ENCODE peak calls at places on chromosomes 13 and 19, in nine cellular contexts. P is A549; F is activated T-cell treated with anti-CD3 and anti-CD28 coated beads, Interleukin-2, amount 50 U/mL, for 72 hours; T is stimulated activated CD4-positive, alpha-beta T cell treated with anti-CD3 and anti-CD28 coated beads, Interleukin-4, amount 100 ng/mL, for 48 hours; Q is SHP77 treated with DMSO at 0.1 percent for 48 hours; N is mesothelial cell of epicardium; S is LoVo; H is Calu3; W is A172. X is an unnamed sample.

GRCh38 chr19:48551437-48552302 is at the start of gene SULT2B1:
- DNase-seq in P (peak; percentile 78), F (no peak), T (no peak), Q (no peak), N (no peak), S (peak; percentile 52), H (peak; percentile 86), W (no peak), X (no peak)

GRCh38 chr19:41339936-41340335 is 13.8 kb downstream of the TGFB1 start:
- DNase-seq in P (peak; percentile 66), F (no peak), T (no peak), Q (no peak), N (no peak), S (no peak), H (no peak), W (peak; percentile 94), X (no peak)

GRCh38 chr13:79686441-79686840 is 205.5 kb downstream of the NDFIP2 start:
- DNase-seq in P (no peak), F (no peak), T (no peak), Q (no peak), N (no peak), S (no peak), H (no peak), W (no peak), X (no peak)

GRCh38 chr19:41175825-41176734 is 16.9 kb upstream of the CYP2S1 start:
- DNase-seq in P (peak; percentile 98), F (peak; percentile 51), T (peak; percentile 8), Q (no peak), N (peak; percentile 67), S (peak; percentile 99), H (peak; percentile 92), W (peak; percentile 92), X (peak; percentile 96)

GRCh38 chr19:51366999-51367564 is 894 bp upstream of the ETFB start:
- DNase-seq in P (no peak), F (peak; percentile 66), T (peak; percentile 38), Q (no peak), N (no peak), S (no peak), H (peak; percentile 43), W (no peak), X (no peak)

GRCh38 chr19:42176990-42177685 is 40.3 kb downstream of the DEDD2 start:
- DNase-seq in P (peak; percentile 90), F (peak; percentile 87), T (peak; percentile 64), Q (peak; percentile 36), N (peak; percentile 66), S (peak; percentile 68), H (peak; percentile 90), W (peak; percentile 51), X (peak; percentile 9)

GRCh38 chr13:33274264-33274663 is 11.3 kb downstream of the STARD13 start:
- DNase-seq in P (no peak), F (no peak), T (no peak), Q (no peak), N (no peak), S (no peak), H (no peak), W (no peak), X (no peak)

GRCh38 chr13:42720116-42720857 is 61.1 kb upstream of the FAM216B start:
- DNase-seq in P (peak; percentile 81), F (peak; percentile 30), T (peak; percentile 2), Q (no peak), N (no peak), S (peak; percentile 82), H (peak; percentile 49), W (peak; percentile 68), X (peak; percentile 7)

GRCh38 chr13:30806784-30807183 is 71.4 kb downstream of the ALOX5AP start:
- DNase-seq in P (peak; percentile 13), F (no peak), T (no peak), Q (no peak), N (no peak), S (no peak), H (no peak), W (peak; percentile 57), X (no peak)

GRCh38 chr13:64277097-64277496 is 2861.4 kb upstream of the PCDH20 start:
- DNase-seq in P (no peak), F (no peak), T (no peak), Q (no peak), N (no peak), S (no peak), H (no peak), W (no peak), X (no peak)